ENCODE peak calls at places on chromosomes 12 and 14, in six cellular contexts. L, Y, V, X, D and M are unnamed samples.
A peak's percentile ranks its signal among the peaks of the same experiment; 100 is the strongest.

GRCh38 chr14:74964787-74965769 is 9.7 kb upstream of the PGF start:
- DNase-seq in L (no peak), Y (no peak), D (no peak), V (no peak), X (no peak), M (no peak)

GRCh38 chr12:21434704-21435103 is 2.8 kb upstream of the PYROXD1 start:
- DNase-seq in L (no peak), D (no peak), Y (no peak), V (no peak), X (no peak), M (no peak)

GRCh38 chr14:76793956-76794355 is 18.7 kb downstream of the ANGEL1 start:
- DNase-seq in V (no peak), Y (no peak), X (no peak), L (no peak), D (no peak), M (no peak)

GRCh38 chr12:70178038-70178437 is 65.2 kb upstream of the CNOT2 start:
- DNase-seq in V (no peak), D (no peak), Y (no peak), L (no peak), X (no peak), M (no peak)

GRCh38 chr12:57226588-57227314 is 2.8 kb upstream of the SHMT2 start:
- DNase-seq in V (no peak), Y (no peak), D (no peak), X (no peak), L (no peak), M (no peak)

GRCh38 chr14:80215756-80216581 is 4.7 kb upstream of the DIO2 start:
- DNase-seq in Y (no peak), X (no peak), D (no peak), L (peak; percentile 99), V (peak; percentile 30), M (peak; percentile 60)

GRCh38 chr12:55824726-55825125 is 4.7 kb downstream of the DNAJC14 start:
- DNase-seq in D (no peak), L (no peak), V (no peak), X (no peak), Y (no peak), M (no peak)

GRCh38 chr12:76303365-76303764 is 44.9 kb downstream of the BBS10 start:
- DNase-seq in Y (no peak), D (no peak), X (no peak), L (no peak), V (no peak), M (no peak)

GRCh38 chr14:35355981-35356839 is 48.3 kb downstream of the NFKBIA start:
- DNase-seq in Y (no peak), V (no peak), D (no peak), L (peak; percentile 68), X (peak; percentile 91), M (no peak)
- TF ChIP-seq EP300 in Y (no peak), V (no peak), D (no peak), L (no peak), X (peak; percentile 82), M (no peak)

GRCh38 chr12:11638271-11638916 is 11.1 kb upstream of the ETV6 start:
- DNase-seq in V (no peak), D (no peak), X (no peak), Y (no peak), L (no peak), M (no peak)
- TF ChIP-seq CTCF in V (no peak), D (no peak), X (no peak), Y (no peak), L (no peak), M (no peak)

GRCh38 chr12:48779869-48780268 is 9.0 kb downstream of the ADCY6 start:
- DNase-seq in Y (no peak), V (no peak), X (no peak), D (peak; percentile 68), L (no peak), M (no peak)
- H3K27ac ChIP-seq in Y (no peak overlapping the region), V (no peak overlapping the region), X (no peak overlapping the region), D (no peak overlapping the region), L (no peak overlapping the region), M (no peak overlapping the region)

GRCh38 chr12:113191236-113191635 is 5.7 kb downstream of the RITA1 start:
- DNase-seq in L (no peak), D (no peak), V (no peak), Y (no peak), X (no peak), M (no peak)
- TF ChIP-seq EP300 in L (no peak), D (no peak), V (no peak), Y (no peak), X (no peak), M (no peak)

DNA sequence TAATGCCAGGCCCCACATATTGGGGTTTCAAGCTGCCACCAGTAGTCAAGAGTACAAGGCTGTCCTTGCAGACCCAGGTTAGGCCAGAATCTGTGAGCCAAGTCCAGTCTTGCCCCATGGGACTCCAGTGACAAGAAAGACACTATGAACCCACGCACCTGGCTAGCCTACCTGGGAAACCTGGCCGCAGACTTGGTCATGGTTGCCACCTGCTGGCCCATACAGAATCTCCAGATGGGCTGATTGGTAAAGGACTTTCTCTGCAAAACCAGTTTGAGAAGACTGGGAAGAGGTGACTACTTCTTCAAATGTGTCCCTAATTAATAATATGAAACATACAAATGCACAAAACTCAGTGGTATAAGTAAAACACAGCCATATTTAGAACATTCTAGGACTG is 398.4 kb upstream of the FLRT2 start:
- DNase-seq in V (peak; percentile 57), L (no peak), Y (peak; percentile 7), D (no peak), X (no peak), M (no peak)
- TF ChIP-seq CTCF in V (peak; percentile 30), L (no peak), Y (peak; percentile 64), D (no peak), X (no peak), M (no peak)

DNA sequence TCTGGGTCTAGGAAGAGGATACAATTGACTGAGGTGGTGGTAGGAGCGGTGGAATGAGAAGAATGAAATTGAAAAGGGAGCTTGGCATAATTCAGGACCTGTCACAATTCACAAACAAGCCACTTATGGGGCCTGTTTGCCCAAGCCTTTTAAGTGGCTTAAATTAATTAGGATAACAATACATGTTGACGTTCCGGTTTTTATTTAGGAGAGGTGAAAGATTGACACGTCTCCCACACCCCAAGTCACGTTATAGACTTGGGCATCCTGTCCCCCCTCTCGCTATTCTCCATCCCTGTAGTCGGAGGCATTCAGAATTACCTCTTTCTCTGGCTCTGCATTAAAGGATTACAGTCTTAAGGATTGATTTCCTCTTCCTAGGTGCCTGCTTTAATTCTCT is 954 bp upstream of the CALCOCO1 start:
- DNase-seq in X (no peak), Y (no peak), L (no peak), D (no peak), V (no peak), M (no peak)
- H3K27ac ChIP-seq in X (no peak overlapping the region), Y (no peak overlapping the region), L (peak overlapping the region; percentile 76), D (no peak overlapping the region), V (no peak overlapping the region), M (peak overlapping the region; percentile 92)

GRCh38 chr12:24198936-24199644 is 249.6 kb upstream of the SOX5 start:
- DNase-seq in L (no peak), D (no peak), X (no peak), V (no peak), Y (no peak), M (no peak)

GRCh38 chr12:24197517-24197916 is 248.0 kb upstream of the SOX5 start:
- DNase-seq in Y (no peak), D (no peak), V (no peak), L (no peak), X (no peak), M (no peak)

GRCh38 chr12:24198070-24198469 is 248.6 kb upstream of the SOX5 start:
- DNase-seq in D (no peak), V (no peak), Y (no peak), L (no peak), X (no peak), M (no peak)

GRCh38 chr12:24201258-24201970 is 251.9 kb upstream of the SOX5 start:
- DNase-seq in X (no peak), V (no peak), Y (no peak), L (no peak), D (no peak), M (no peak)

DNA sequence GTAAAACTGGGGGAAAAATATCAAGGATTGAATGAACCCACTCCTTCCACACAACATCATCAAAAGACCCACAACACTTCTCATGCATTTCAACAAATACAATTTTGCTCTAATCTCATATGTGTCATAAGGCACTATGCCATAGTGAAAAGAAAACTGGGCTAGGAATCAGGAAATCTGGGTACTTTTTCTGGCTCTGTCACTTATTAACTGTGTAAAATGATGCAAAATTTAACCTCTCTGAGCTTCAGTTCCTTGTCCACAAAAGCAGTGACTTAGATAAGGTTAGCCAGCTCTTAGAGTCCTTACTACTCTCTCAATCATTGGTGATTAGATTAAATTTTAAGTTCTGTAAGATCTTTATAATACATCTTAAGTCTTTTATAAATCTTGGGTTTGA is 250.5 kb upstream of the SOX5 start:
- DNase-seq in L (no peak), Y (no peak), X (no peak), D (no peak), V (no peak), M (no peak)
- TF ChIP-seq EP300 in L (no peak), Y (no peak), X (no peak), D (no peak), V (no peak), M (no peak)

DNA sequence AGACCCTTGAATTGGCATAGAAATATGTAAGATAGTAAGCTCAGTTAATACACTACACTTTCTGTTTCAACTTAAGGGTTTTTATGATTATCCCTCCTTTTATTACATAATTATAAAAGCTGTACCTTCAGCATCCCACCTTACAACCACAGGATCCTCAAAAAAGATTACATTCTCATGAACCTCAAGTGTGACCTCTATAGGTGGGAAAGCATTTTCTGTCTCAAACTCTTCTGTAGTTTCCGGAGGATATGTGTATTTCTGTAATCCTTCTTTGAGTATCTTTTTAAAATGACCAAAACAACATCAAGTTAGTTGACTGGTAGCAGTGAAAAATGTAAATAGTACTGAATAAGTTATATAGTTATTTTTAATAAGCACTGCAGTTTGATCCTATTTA is 75.9 kb downstream of the DNAI7 start:
- DNase-seq in Y (no peak), D (no peak), V (no peak), X (no peak), L (no peak), M (no peak)
- TF ChIP-seq CTCF in Y (no peak), D (no peak), V (no peak), X (no peak), L (no peak), M (no peak)

GRCh38 chr12:12823811-12824210 is 10.7 kb downstream of the DDX47 start:
- DNase-seq in D (no peak), V (no peak), X (no peak), Y (no peak), L (no peak), M (no peak)
- H3K27ac ChIP-seq in D (no peak overlapping the region), V (no peak overlapping the region), X (no peak overlapping the region), Y (no peak overlapping the region), L (peak overlapping the region; percentile 68), M (no peak overlapping the region)